ENCODE peak calls at places on chromosomes 16 and 17, in eight cellular contexts. H, M, G, P, A, C, U and T are unnamed samples.

GRCh38 chr17:2253768-2254406 is 49.7 kb downstream of the SMG6 start:
- DNase-seq in H (no peak), M (peak; percentile 90), G (no peak), P (no peak), A (no peak), C (no peak), U (no peak), T (no peak)

GRCh38 chr16:54447606-54448440 is 161.2 kb upstream of the IRX3 start:
- DNase-seq in H (no peak), M (no peak), G (peak; percentile 54), P (peak; percentile 55), A (no peak), C (no peak), U (peak; percentile 71), T (no peak)

GRCh38 chr16:85757341-85757822 is 6.5 kb upstream of the C16orf74 start:
- DNase-seq in H (no peak), M (peak; percentile 57), G (peak; percentile 89), P (no peak), A (no peak), C (no peak), U (peak; percentile 72), T (peak; percentile 87)

GRCh38 chr17:45061606-45062205 is 589 bp downstream of the NMT1 start:
- DNase-seq in H (no peak), M (no peak), G (no peak), P (no peak), A (no peak), C (peak; percentile 4), U (no peak), T (no peak)

GRCh38 chr17:62565817-62566216 is 61.7 kb upstream of the MRC2 start:
- DNase-seq in H (no peak), M (no peak), G (peak; percentile 86), P (no peak), A (no peak), C (no peak), U (peak; percentile 90), T (no peak)

GRCh38 chr17:79970576-79971068 is 65.0 kb downstream of the TBC1D16 start:
- DNase-seq in H (no peak), M (no peak), G (peak; percentile 10), P (peak; percentile 75), A (peak; percentile 38), C (peak; percentile 29), U (no peak), T (no peak)

GRCh38 chr16:21684199-21684598 is 20.4 kb downstream of the OTOA start:
- DNase-seq in H (no peak), M (no peak), G (no peak), P (no peak), A (peak; percentile 4), C (no peak), U (no peak), T (no peak)

GRCh38 chr17:62725791-62726249 is 82.3 kb downstream of the MARCHF10 start:
- DNase-seq in H (no peak), M (no peak), G (peak; percentile 64), P (no peak), A (no peak), C (no peak), U (peak; percentile 25), T (no peak)

GRCh38 chr16:66382171-66382965 is 15.9 kb downstream of the CDH5 start:
- DNase-seq in H (peak; percentile 50), M (no peak), G (peak; percentile 92), P (no peak), A (no peak), C (peak; percentile 56), U (no peak), T (no peak)

GRCh38 chr16:1877804-1878203 is 5.8 kb upstream of the MEIOB start:
- DNase-seq in H (no peak), M (no peak), G (no peak), P (no peak), A (no peak), C (no peak), U (no peak), T (no peak)

GRCh38 chr16:11698271-11698689 is 30.0 kb downstream of the SNN start:
- DNase-seq in H (no peak), M (no peak), G (peak; percentile 17), P (peak; percentile 59), A (no peak), C (no peak), U (no peak), T (no peak)

GRCh38 chr17:57338257-57338919 is 82.1 kb downstream of the MSI2 start:
- DNase-seq in H (no peak), M (peak; percentile 64), G (no peak), P (no peak), A (no peak), C (no peak), U (no peak), T (no peak)

GRCh38 chr17:17077101-17077500 is 34.8 kb downstream of the MPRIP start:
- DNase-seq in H (no peak), M (no peak), G (no peak), P (no peak), A (no peak), C (no peak), U (no peak), T (no peak)

GRCh38 chr17:64706224-64707076 is 44.3 kb upstream of the SMURF2 start:
- DNase-seq in H (no peak), M (no peak), G (no peak), P (no peak), A (peak; percentile 66), C (no peak), U (peak; percentile 30), T (no peak)

GRCh38 chr17:58120195-58120822 is 27.9 kb upstream of the OR4D1 start:
- DNase-seq in H (peak; percentile 30), M (no peak), G (peak; percentile 66), P (peak; percentile 54), A (peak; percentile 33), C (no peak), U (peak; percentile 83), T (peak; percentile 4)

GRCh38 chr16:64983983-64984382 is 137.9 kb downstream of the CDH11 start:
- DNase-seq in H (peak; percentile 49), M (no peak), G (peak; percentile 89), P (peak; percentile 13), A (no peak), C (no peak), U (peak; percentile 84), T (peak; percentile 37)
- TF ChIP-seq CTCF in H (peak; percentile 53), M (peak; percentile 36), G (peak; percentile 74), P (peak; percentile 26), A (no peak), C (peak; percentile 30), U (peak; percentile 85), T (peak; percentile 55)

GRCh38 chr17:50270430-50271172 is 3.7 kb upstream of the TMEM92 start:
- DNase-seq in H (no peak), M (no peak), G (peak; percentile 81), P (no peak), A (no peak), C (peak; percentile 76), U (peak; percentile 91), T (no peak)

GRCh38 chr17:50271173-50271750 is 3.0 kb upstream of the TMEM92 start:
- DNase-seq in H (no peak), M (no peak), G (peak; percentile 23), P (no peak), A (no peak), C (no peak), U (peak; percentile 60), T (no peak)

GRCh38 chr17:50273654-50274040 is 619 bp upstream of the TMEM92 start:
- DNase-seq in H (no peak), M (no peak), G (no peak), P (no peak), A (no peak), C (peak; percentile 59), U (no peak), T (no peak)

GRCh38 chr17:50272711-50273653 is 1.3 kb upstream of the TMEM92 start:
- DNase-seq in H (peak; percentile 56), M (no peak), G (peak; percentile 27), P (peak; percentile 47), A (no peak), C (peak; percentile 81), U (peak; percentile 72), T (no peak)

GRCh38 chr17:50272246-50272645 is 2.0 kb upstream of the TMEM92 start:
- DNase-seq in H (no peak), M (no peak), G (no peak), P (no peak), A (no peak), C (peak; percentile 71), U (no peak), T (no peak)
- TF ChIP-seq CTCF in H (no peak), M (no peak), G (no peak), P (no peak), A (no peak), C (no peak), U (no peak), T (no peak)

DNA sequence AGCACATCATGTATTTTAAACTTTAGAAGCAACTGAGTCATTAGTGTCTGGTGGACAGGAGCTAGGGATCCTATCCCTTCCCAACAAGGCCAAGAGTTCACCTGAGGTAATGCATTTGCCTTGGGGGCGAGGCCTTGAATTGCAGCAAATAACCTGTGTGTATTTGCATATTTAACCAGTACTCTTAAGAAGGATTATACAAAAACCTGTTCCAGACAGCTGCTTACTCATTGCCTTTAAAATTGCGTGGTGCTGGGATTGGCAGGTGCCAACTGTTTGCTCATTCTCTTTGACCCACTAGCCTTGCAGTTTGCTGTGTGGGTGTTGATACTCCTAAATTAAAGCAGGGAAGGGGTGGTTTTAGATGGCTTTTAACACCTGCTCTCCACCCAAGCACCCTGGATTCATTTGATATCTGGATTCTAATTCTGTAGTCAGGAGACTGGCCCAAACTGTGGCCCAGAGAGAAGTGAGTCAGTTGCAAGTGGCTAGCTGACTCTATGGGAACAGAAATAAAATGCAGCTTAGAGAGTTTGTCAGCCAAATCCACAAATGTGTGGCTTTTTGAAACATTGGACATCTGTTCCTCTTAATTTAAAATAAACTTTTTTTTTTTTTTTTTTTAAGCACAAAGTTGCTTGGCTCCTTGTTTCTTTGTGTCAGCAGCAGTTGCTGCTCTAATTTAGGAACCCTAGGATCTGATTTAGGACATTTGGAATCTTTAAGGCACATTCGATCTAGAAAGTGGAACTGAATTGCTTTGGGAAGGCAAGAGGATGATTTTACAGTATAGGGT is 47.0 kb downstream of the TUBD1 start:
- DNase-seq in H (no peak), M (no peak), G (peak; percentile 89), P (peak; percentile 39), A (peak; percentile 90), C (peak; percentile 65), U (peak; percentile 78), T (peak; percentile 49)
- TF ChIP-seq CTCF in H (no peak), M (no peak), G (no peak), P (no peak), A (no peak), C (no peak), U (no peak), T (no peak)

GRCh38 chr16:4057439-4057877 is 58.8 kb downstream of the ADCY9 start:
- DNase-seq in H (no peak), M (no peak), G (no peak), P (no peak), A (no peak), C (no peak), U (peak; percentile 71), T (peak; percentile 27)

GRCh38 chr16:4060823-4061222 is 55.4 kb downstream of the ADCY9 start:
- DNase-seq in H (no peak), M (no peak), G (peak; percentile 42), P (no peak), A (no peak), C (no peak), U (peak; percentile 33), T (no peak)

GRCh38 chr16:4062212-4062802 is 53.9 kb downstream of the ADCY9 start:
- DNase-seq in H (no peak), M (no peak), G (no peak), P (no peak), A (no peak), C (no peak), U (no peak), T (no peak)

GRCh38 chr16:4058386-4058785 is 57.9 kb downstream of the ADCY9 start:
- DNase-seq in H (no peak), M (no peak), G (peak; percentile 44), P (no peak), A (no peak), C (no peak), U (peak; percentile 49), T (peak; percentile 31)

GRCh38 chr16:4059969-4060368 is 56.3 kb downstream of the ADCY9 start:
- DNase-seq in H (no peak), M (no peak), G (no peak), P (no peak), A (no peak), C (no peak), U (no peak), T (no peak)
- TF ChIP-seq CTCF in H (no peak), M (no peak), G (no peak), P (no peak), A (no peak), C (no peak), U (no peak), T (no peak)